ENCODE peak calls at places on chromosome 13, in nine cellular contexts. R is K562, B is stomach, G is suprapubic skin, Q is upper lobe of left lung, W is tibial nerve, U is ovary, Y is HepG2, C is transverse colon. V is an unnamed sample. For H3K27me3, the result is how much of the 10 kb centered on the place peaks cover.

GRCh38 chr13:38763446-38764381 is 76.8 kb downstream of the FREM2 start:
- DNase-seq in Y (peak), R (peak), U (no peak), W (no peak), B (no peak), Q (peak), G (no peak), C (no peak), V (peak)

GRCh38 chr13:110426745-110427144 is 119.7 kb downstream of the COL4A2 start:
- DNase-seq in R (no peak), G (no peak), C (no peak), Q (no peak), W (no peak), B (no peak), Y (no peak), U (no peak), V (no peak)

GRCh38 chr13:64311112-64311511 is 2895.5 kb upstream of the PCDH20 start:
- DNase-seq in G (no peak), Y (no peak), R (no peak), C (no peak), U (no peak), W (no peak), Q (no peak), B (no peak), V (no peak)

GRCh38 chr13:19153782-19154450 is 27.7 kb downstream of the TUBA3C start:
- DNase-seq in W (no peak), U (no peak), Y (peak), G (no peak), Q (no peak), C (no peak), B (no peak), R (peak), V (no peak)

GRCh38 chr13:108597943-108598342 is 31.5 kb upstream of the MYO16 start:
- DNase-seq in Y (peak), U (no peak), C (no peak), B (no peak), W (no peak), R (no peak), Q (no peak), G (no peak), V (no peak)

GRCh38 chr13:106156468-106156867 is 379.0 kb downstream of the EFNB2 start:
- DNase-seq in W (no peak), R (no peak), Q (peak), B (no peak), C (no peak), U (no peak), G (no peak), Y (no peak), V (no peak)

GRCh38 chr13:101522607-101523006 is 70.1 kb downstream of the ITGBL1 start:
- DNase-seq in G (no peak), U (no peak), Q (no peak), B (no peak), C (no peak), Y (peak), W (no peak), R (no peak), V (no peak)

GRCh38 chr13:85910962-85911361 is 111.7 kb upstream of the SLITRK6 start:
- DNase-seq in U (no peak), G (no peak), Y (no peak), C (no peak), W (no peak), B (no peak), Q (no peak), R (no peak), V (no peak)

GRCh38 chr13:113015826-113016525 is 47.0 kb downstream of the MCF2L start:
- DNase-seq in Y (no peak), Q (no peak), U (no peak), G (no peak), R (no peak), B (no peak), C (no peak), W (no peak), V (no peak)

GRCh38 chr13:21486322-21486721 is 27.2 kb upstream of the ZDHHC20 start:
- DNase-seq in Y (no peak), Q (no peak), B (no peak), R (no peak), W (no peak), C (no peak), G (no peak), U (no peak), V (no peak)

GRCh38 chr13:23381877-23382276 is 51.6 kb downstream of the SACS start:
- DNase-seq in G (no peak), Q (no peak), Y (no peak), W (no peak), B (no peak), U (no peak), C (no peak), R (no peak), V (no peak)

GRCh38 chr13:27952931-27953670 is 16.0 kb downstream of the CDX2 start:
- DNase-seq in B (peak), Q (no peak), R (no peak), Y (peak), G (no peak), W (no peak), U (no peak), C (peak), V (no peak)

GRCh38 chr13:27956576-27957300 is 12.4 kb downstream of the CDX2 start:
- DNase-seq in U (no peak), G (no peak), R (no peak), Q (no peak), B (no peak), W (no peak), C (no peak), Y (no peak), V (no peak)

GRCh38 chr13:27953671-27954405 is 15.3 kb downstream of the CDX2 start:
- DNase-seq in U (peak), Y (peak), W (peak), B (peak), C (peak), R (peak), G (no peak), Q (peak), V (no peak)

GRCh38 chr13:27955192-27955591 is 13.9 kb downstream of the CDX2 start:
- DNase-seq in U (no peak), B (no peak), W (no peak), Q (no peak), G (no peak), R (no peak), Y (no peak), C (no peak), V (no peak)

GRCh38 chr13:27954406-27954851 is 14.7 kb downstream of the CDX2 start:
- DNase-seq in Y (no peak), Q (no peak), W (no peak), C (peak), U (no peak), G (no peak), B (peak), R (no peak), V (peak)
- H3K27me3 ChIP-seq in Y (under half), Q (under half), W (under half), C (half or more), U (under half), G (half or more), B (half or more), R (under half), V (half or more)

DNA sequence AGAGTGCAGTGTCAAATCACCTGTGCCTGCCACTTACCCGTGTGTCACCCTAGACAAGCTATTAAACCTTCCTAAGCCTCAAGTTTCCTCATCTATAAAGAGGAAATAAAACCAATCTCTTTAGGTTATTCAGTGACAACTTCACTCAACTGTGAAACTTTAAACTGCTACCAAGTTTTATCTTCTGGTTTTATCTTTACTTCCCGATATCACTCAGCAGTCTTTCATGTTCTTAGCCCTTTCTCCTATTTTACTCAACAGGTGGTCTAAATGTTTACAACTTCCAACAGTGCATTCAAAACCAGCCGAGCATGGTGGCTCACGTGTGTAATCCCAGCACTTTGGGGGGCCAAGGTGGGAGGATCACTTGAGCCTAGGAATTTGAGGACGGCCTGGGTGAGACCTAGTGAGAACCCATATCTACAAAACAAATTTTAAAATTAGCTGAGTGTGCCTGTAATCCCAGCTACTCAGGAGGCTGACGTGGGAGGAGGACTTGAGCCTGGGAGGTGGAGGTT is 59.6 kb downstream of the GPALPP1 start:
- DNase-seq in B (no peak), C (no peak), W (no peak), Y (no peak), Q (no peak), R (no peak), U (no peak), G (no peak), V (no peak)
- TF ChIP-seq EP300 in B (no peak), C (no peak), W (no peak), Y (no peak), Q (no peak), R (no peak), U (no peak), G (no peak), V (no peak)

GRCh38 chr13:36921902-36922301 is 1.9 kb upstream of the SMAD9 start:
- DNase-seq in W (no peak), G (no peak), R (no peak), Q (no peak), Y (no peak), C (no peak), U (no peak), B (no peak), V (no peak)

GRCh38 chr13:36920612-36921185 is 661 bp upstream of the SMAD9 start:
- DNase-seq in W (no peak), Y (no peak), G (no peak), R (no peak), C (no peak), U (no peak), B (no peak), Q (no peak), V (no peak)

GRCh38 chr13:36918246-36919060 is 1.6 kb downstream of the SMAD9 start:
- DNase-seq in W (no peak), Y (no peak), B (no peak), U (no peak), G (no peak), Q (no peak), R (no peak), C (no peak), V (no peak)

GRCh38 chr13:36919206-36919832 is 719 bp downstream of the SMAD9 start:
- DNase-seq in C (peak), W (no peak), R (no peak), Q (peak), B (peak), G (no peak), Y (peak), U (peak), V (peak)

GRCh38 chr13:36919833-36920611 is at the start of gene SMAD9:
- DNase-seq in B (peak), R (peak), C (peak), U (peak), Y (peak), G (no peak), W (peak), Q (peak), V (peak)
- TF ChIP-seq POLR2A in B (no peak), R (no peak), C (no peak), U (no peak), Y (peak), G (no peak), W (no peak), Q (no peak), V (no peak)

GRCh38 chr13:111548805-111549204 is 228.4 kb downstream of the TEX29 start:
- DNase-seq in G (no peak), Q (no peak), W (no peak), B (no peak), U (no peak), Y (no peak), R (no peak), C (no peak), V (no peak)

GRCh38 chr13:111548301-111548700 is 227.9 kb downstream of the TEX29 start:
- DNase-seq in W (no peak), G (no peak), U (no peak), C (no peak), Y (no peak), B (no peak), R (no peak), Q (no peak), V (no peak)

GRCh38 chr13:111551421-111551820 is 231.0 kb downstream of the TEX29 start:
- DNase-seq in B (no peak), Y (no peak), Q (no peak), C (no peak), G (no peak), U (no peak), R (no peak), W (no peak), V (no peak)

GRCh38 chr13:111549464-111549863 is 229.0 kb downstream of the TEX29 start:
- DNase-seq in C (no peak), U (no peak), W (no peak), Y (no peak), G (no peak), R (no peak), B (peak), Q (no peak), V (no peak)

GRCh38 chr13:111550062-111550461 is 229.6 kb downstream of the TEX29 start:
- DNase-seq in C (no peak), U (no peak), Q (no peak), B (no peak), W (no peak), G (no peak), Y (no peak), R (no peak), V (no peak)
- H3K27me3 ChIP-seq in C (under half), U (under half), Q (under half), B (under half), W (under half), G (under half), Y (under half), R (under half), V (under half)

DNA sequence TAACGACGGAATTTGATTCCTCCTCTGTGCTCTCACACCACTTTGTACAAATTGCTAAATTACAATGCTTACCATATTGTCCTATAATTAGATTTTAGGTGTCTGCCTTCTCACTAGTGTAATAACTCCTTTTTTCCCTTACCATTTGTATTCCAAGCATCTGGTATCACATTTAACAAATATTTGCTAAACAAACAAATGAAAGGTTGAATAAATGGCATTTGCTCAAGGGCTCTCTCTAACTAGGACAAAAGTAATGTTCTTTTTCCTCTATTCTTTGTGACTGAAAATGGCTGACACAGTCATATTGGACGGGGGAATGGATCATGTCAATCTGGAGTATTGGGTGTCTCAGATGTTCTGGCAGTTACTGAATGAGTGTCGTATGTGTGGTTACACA is 99.7 kb downstream of the ENOX1 start:
- DNase-seq in R (no peak), W (no peak), C (no peak), B (no peak), Y (no peak), Q (no peak), G (no peak), U (no peak), V (no peak)
- TF ChIP-seq EP300 in R (no peak), W (no peak), C (no peak), B (no peak), Y (no peak), Q (no peak), G (no peak), U (no peak), V (no peak)

DNA sequence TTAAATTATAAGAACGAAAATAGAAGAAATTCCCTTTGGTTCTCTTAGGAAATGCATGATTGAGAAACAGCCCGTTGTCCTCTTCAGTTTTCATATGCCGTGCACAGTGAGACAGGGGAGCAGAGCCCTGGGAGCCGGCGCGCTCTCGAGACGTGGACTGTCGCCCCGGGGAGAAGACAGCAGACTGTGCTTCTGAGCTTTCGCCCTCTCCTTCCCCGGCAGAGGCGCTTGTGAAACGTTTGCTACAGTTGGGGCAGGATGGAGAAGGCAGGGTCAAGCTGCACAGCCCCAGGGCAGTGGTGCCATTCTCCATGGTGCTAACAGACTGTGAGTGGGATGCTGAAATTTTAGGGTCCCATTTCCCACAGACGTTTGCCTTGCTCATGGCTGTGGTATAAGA is 192.2 kb upstream of the KL start:
- DNase-seq in B (no peak), C (no peak), W (no peak), Q (no peak), Y (no peak), U (no peak), R (no peak), G (no peak), V (no peak)
- TF ChIP-seq POLR2A in B (no peak), C (no peak), W (no peak), Q (no peak), Y (no peak), U (no peak), R (no peak), G (no peak), V (no peak)

DNA sequence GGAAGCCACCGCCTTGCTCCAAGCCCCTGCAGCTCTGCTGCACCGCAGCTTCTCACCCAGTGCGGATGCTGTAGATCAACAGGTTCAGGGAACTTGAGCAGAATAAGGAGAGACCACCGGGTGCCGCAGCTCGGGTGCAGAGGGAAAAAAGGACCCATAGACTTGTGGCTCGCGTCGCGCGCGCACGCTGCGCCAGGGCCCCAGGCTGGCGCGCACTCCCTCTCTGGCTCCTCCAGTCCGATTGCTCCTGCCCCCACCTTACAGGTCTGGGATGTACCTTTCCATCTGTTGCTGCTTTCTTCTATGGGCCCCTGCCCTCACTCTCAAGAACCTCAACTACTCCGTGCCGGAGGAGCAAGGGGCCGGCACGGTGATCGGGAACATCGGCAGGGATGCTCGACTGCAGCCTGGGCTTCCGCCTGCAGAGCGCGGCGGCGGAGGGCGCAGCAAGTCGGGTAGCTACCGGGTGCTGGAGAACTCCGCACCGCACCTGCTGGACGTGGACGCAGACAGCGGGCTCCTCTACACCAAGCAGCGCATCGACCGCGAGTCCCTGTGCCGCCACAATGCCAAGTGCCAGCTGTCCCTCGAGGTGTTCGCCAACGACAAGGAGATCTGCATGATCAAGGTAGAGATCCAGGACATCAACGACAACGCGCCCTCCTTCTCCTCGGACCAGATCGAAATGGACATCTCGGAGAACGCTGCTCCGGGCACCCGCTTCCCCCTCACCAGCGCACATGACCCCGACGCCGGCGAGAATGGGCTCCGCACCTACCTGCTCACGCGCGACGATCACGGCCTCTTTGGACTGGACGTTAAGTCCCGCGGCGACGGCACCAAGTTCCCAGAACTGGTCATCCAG is 964 bp downstream of the PCDH17 start:
- DNase-seq in G (no peak), Q (no peak), U (no peak), C (no peak), B (no peak), R (no peak), W (no peak), Y (no peak), V (no peak)
- H3K27me3 ChIP-seq in G (half or more), Q (under half), U (under half), C (half or more), B (half or more), R (under half), W (under half), Y (under half), V (half or more)

DNA sequence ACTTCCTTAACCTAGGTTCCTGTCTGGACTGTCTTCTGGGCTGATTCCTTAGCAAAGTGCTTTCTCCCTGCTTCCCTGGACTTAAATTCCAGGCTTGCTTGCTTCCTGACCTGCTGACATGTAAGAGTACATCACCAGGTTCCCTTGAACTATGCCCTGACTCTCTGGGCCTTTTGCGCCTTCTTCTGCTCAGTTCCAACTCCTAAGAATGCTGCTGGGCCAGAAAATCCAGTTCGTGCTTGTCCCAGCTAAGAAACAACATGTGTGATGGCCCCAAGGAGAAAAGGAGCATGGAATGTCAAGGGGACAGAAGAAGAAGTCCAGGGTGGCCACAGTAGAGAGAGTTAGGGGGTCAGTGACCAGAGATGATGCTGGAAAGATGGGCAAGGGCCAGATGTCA is 42.6 kb upstream of the MBNL2 start:
- DNase-seq in U (no peak), B (no peak), C (no peak), Q (no peak), G (no peak), W (no peak), R (no peak), Y (no peak), V (no peak)
- TF ChIP-seq EP300 in U (no peak), B (no peak), C (no peak), Q (no peak), G (no peak), W (no peak), R (no peak), Y (no peak), V (no peak)